ENCODE peak calls at places on chromosomes 2 and 18, in ten cellular contexts. L, M, Z, A, G, N, I, S, D and F are unnamed samples.

GRCh38 chr2:624096-624495 is 53.1 kb downstream of the TMEM18 start:
- DNase-seq in I (no peak), G (no peak), M (no peak), S (no peak), N (no peak), D (no peak), A (no peak), L (no peak), Z (no peak), F (no peak)

GRCh38 chr2:200397785-200398184 is 91.3 kb downstream of the SPATS2L start:
- DNase-seq in Z (no peak), N (no peak), S (no peak), G (no peak), D (no peak), A (no peak), M (no peak), I (no peak), L (no peak), F (no peak)

GRCh38 chr2:32627441-32627900 is 379 bp upstream of the TTC27 start:
- DNase-seq in I (no peak), M (no peak), A (no peak), G (no peak), D (peak), N (no peak), Z (peak), S (no peak), L (no peak), F (peak)

GRCh38 chr2:54952425-54952824 is 97.8 kb downstream of the RTN4 start:
- DNase-seq in L (no peak), Z (no peak), I (no peak), S (no peak), D (no peak), N (no peak), M (no peak), G (no peak), A (no peak), F (no peak)

GRCh38 chr2:237616373-237617304 is 10.7 kb upstream of the LRRFIP1 start:
- DNase-seq in I (no peak), Z (no peak), N (peak), G (no peak), D (no peak), L (no peak), M (no peak), S (no peak), A (no peak), F (no peak)

GRCh38 chr18:2656237-2657042 is 914 bp downstream of the SMCHD1 start:
- DNase-seq in A (no peak), N (no peak), D (peak), S (no peak), M (no peak), I (no peak), L (peak), G (no peak), Z (peak), F (no peak)

GRCh38 chr2:221289389-221289788 is 282.7 kb downstream of the EPHA4 start:
- DNase-seq in I (no peak), G (no peak), Z (no peak), M (no peak), L (no peak), D (no peak), N (no peak), A (no peak), S (no peak), F (no peak)

GRCh38 chr2:26629346-26629630 is 11.9 kb downstream of the CIB4 start:
- DNase-seq in S (no peak), I (no peak), A (no peak), L (no peak), Z (no peak), M (no peak), D (no peak), N (no peak), G (no peak), F (no peak)

GRCh38 chr2:18047114-18047695 is 168.7 kb downstream of the KCNS3 start:
- DNase-seq in D (no peak), M (no peak), Z (no peak), A (peak), L (no peak), G (no peak), I (no peak), N (no peak), S (no peak), F (no peak)

GRCh38 chr18:58541137-58541788 is 87.6 kb downstream of the ALPK2 start:
- DNase-seq in G (no peak), N (no peak), A (no peak), D (no peak), Z (no peak), L (peak), S (no peak), M (no peak), I (peak), F (no peak)

GRCh38 chr2:207950761-207951114 is 74.6 kb downstream of the PLEKHM3 start:
- DNase-seq in S (no peak), I (no peak), D (no peak), L (no peak), N (no peak), G (no peak), A (no peak), Z (no peak), M (no peak), F (no peak)

GRCh38 chr18:21099442-21099841 is 12.2 kb downstream of the ROCK1 start:
- DNase-seq in Z (no peak), L (no peak), S (no peak), G (no peak), D (no peak), I (no peak), A (no peak), N (no peak), M (no peak), F (no peak)

GRCh38 chr2:239880396-239880795 is 144.7 kb downstream of the NDUFA10 start:
- DNase-seq in D (no peak), L (no peak), M (no peak), N (no peak), I (no peak), A (no peak), Z (peak), G (no peak), S (no peak), F (no peak)

GRCh38 chr18:78725426-78725825 is 254.2 kb upstream of the SALL3 start:
- DNase-seq in N (no peak), D (no peak), I (no peak), M (no peak), A (no peak), Z (no peak), S (no peak), L (peak), G (no peak), F (no peak)

GRCh38 chr2:67733517-67733916 is 329.3 kb downstream of the C1D start:
- DNase-seq in L (peak), D (no peak), G (no peak), I (peak), M (no peak), Z (no peak), S (peak), A (no peak), N (no peak), F (no peak)

GRCh38 chr2:37196320-37197195 is at the start of gene CEBPZOS:
- DNase-seq in L (peak), I (peak), S (peak), D (peak), M (no peak), G (peak), A (peak), N (peak), Z (peak), F (peak)

GRCh38 chr2:30412392-30413321 is 34.4 kb upstream of the LCLAT1 start:
- DNase-seq in D (no peak), Z (no peak), G (no peak), L (no peak), M (no peak), A (no peak), I (no peak), S (no peak), N (no peak), F (no peak)

GRCh38 chr2:144481666-144482065 is 38.3 kb downstream of the ZEB2 start:
- DNase-seq in L (no peak), A (no peak), D (no peak), N (no peak), G (no peak), Z (no peak), I (no peak), M (no peak), S (no peak), F (no peak)

GRCh38 chr2:162090109-162090508 is 16.1 kb upstream of the DPP4 start:
- DNase-seq in D (no peak), G (no peak), S (no peak), Z (no peak), L (no peak), M (no peak), I (no peak), N (no peak), A (no peak), F (no peak)

GRCh38 chr2:26246818-26247217 is 2.1 kb downstream of the HADHB start:
- DNase-seq in D (no peak), G (no peak), I (no peak), L (peak), A (no peak), S (no peak), Z (no peak), M (no peak), N (no peak), F (no peak)

GRCh38 chr2:135023886-135024285 is 23.4 kb downstream of the MAP3K19 start:
- DNase-seq in L (no peak), I (no peak), N (no peak), A (no peak), S (no peak), G (no peak), M (no peak), D (no peak), Z (no peak), F (no peak)

GRCh38 chr2:19349911-19350677 is 8.3 kb downstream of the OSR1 start:
- DNase-seq in L (peak), M (no peak), G (no peak), N (peak), I (peak), D (peak), Z (peak), A (no peak), S (no peak), F (peak)

GRCh38 chr18:48290162-48290926 is 118.8 kb downstream of the ZBTB7C start:
- DNase-seq in M (no peak), Z (peak), N (no peak), I (no peak), S (no peak), A (no peak), D (no peak), L (no peak), G (no peak), F (no peak)

GRCh38 chr2:180328795-180329422 is 321.8 kb upstream of the CWC22 start:
- DNase-seq in M (no peak), D (no peak), A (no peak), G (no peak), L (no peak), N (no peak), S (no peak), Z (no peak), I (no peak), F (no peak)

GRCh38 chr18:2316082-2316481 is 255.2 kb downstream of the METTL4 start:
- DNase-seq in D (no peak), S (no peak), N (no peak), M (no peak), L (no peak), G (no peak), A (no peak), I (no peak), Z (no peak), F (no peak)

GRCh38 chr2:85889648-85890281 is 975 bp upstream of the ST3GAL5 start:
- DNase-seq in I (no peak), L (no peak), D (no peak), S (no peak), Z (peak), M (no peak), N (no peak), G (no peak), A (no peak), F (no peak)

GRCh38 chr2:234913208-234913626 is 38.6 kb upstream of the SH3BP4 start:
- DNase-seq in M (no peak), I (no peak), A (no peak), D (no peak), N (no peak), S (no peak), G (no peak), L (no peak), Z (no peak), F (no peak)

GRCh38 chr2:20781656-20782265 is 41.1 kb downstream of the LDAH start:
- DNase-seq in L (peak), S (peak), A (no peak), Z (no peak), I (no peak), D (no peak), G (no peak), N (no peak), M (no peak), F (no peak)

GRCh38 chr18:21117385-21118135 is 5.9 kb upstream of the ROCK1 start:
- DNase-seq in S (no peak), M (no peak), D (no peak), A (no peak), L (no peak), I (no peak), N (no peak), G (no peak), Z (no peak), F (no peak)